ENCODE peak calls at places on chromosomes 1 and 21, in eight cellular contexts. X is NCI-H748 treated with DMSO at 0.1 percent for 48 hours; T is dermis microvascular lymphatic vessel endothelial cell; J is AG08396; Q is tibial nerve; O is activated naive CD4-positive, alpha-beta T cell treated with anti-CD3 and anti-CD28 coated beads, Interleukin-2, amount 10 ng/mL, durations not matched to agents 7 days and 5 days; C is Calu3; P is OCI-LY7. B is an unnamed sample.
A peak's percentile ranks its signal among the peaks of the same experiment; 100 is the strongest.

GRCh38 chr1:169110691-169111447 is 4.4 kb downstream of the ATP1B1 start:
- DNase-seq in X (no peak), P (no peak), J (no peak), Q (peak; percentile 20), O (no peak), C (peak; percentile 52), T (peak; percentile 9), B (no peak)

GRCh38 chr21:35438643-35439404 is 389.7 kb upstream of the RUNX1 start:
- DNase-seq in X (no peak), J (no peak), O (peak; percentile 43), P (no peak), Q (no peak), C (peak; percentile 59), T (no peak), B (no peak)

GRCh38 chr21:40793057-40793456 is 53.9 kb downstream of the DSCAM start:
- DNase-seq in Q (no peak), X (no peak), T (no peak), P (no peak), C (no peak), O (no peak), J (peak; percentile 35), B (no peak)

GRCh38 chr21:34640858-34641257 is 25.9 kb upstream of the RCAN1 start:
- DNase-seq in Q (no peak), J (peak; percentile 71), O (no peak), T (peak; percentile 10), X (no peak), C (no peak), P (no peak), B (no peak)

GRCh38 chr1:20483833-20484525 is 2.0 kb downstream of the CAMK2N1 start:
- DNase-seq in T (no peak), J (no peak), X (no peak), Q (no peak), P (no peak), O (no peak), C (no peak), B (peak; percentile 59)

GRCh38 chr1:15525043-15525958 is 1.3 kb upstream of the CASP9 start:
- DNase-seq in O (no peak), T (no peak), J (no peak), C (no peak), Q (peak; percentile 16), X (peak; percentile 94), P (peak; percentile 24), B (no peak)

GRCh38 chr1:223393275-223394214 is at the start of gene CCDC185:
- DNase-seq in C (peak; percentile 52), O (no peak), T (no peak), J (peak; percentile 39), X (no peak), Q (no peak), P (no peak), B (peak; percentile 39)

GRCh38 chr1:228794810-228795209 is 59.5 kb downstream of the RHOU start:
- DNase-seq in P (no peak), Q (no peak), T (no peak), J (no peak), C (no peak), X (no peak), O (peak; percentile 30), B (no peak)

GRCh38 chr1:19398309-19398760 is 86.2 kb downstream of the SLC66A1 start:
- DNase-seq in T (no peak), P (no peak), X (no peak), C (no peak), Q (no peak), J (peak; percentile 89), O (no peak), B (no peak)

GRCh38 chr1:193278968-193279367 is 92.6 kb upstream of the B3GALT2 start:
- DNase-seq in X (no peak), Q (no peak), P (no peak), J (no peak), O (no peak), T (no peak), C (no peak), B (no peak)

GRCh38 chr1:65310078-65310587 is 790 bp downstream of the DNAJC6 start:
- DNase-seq in T (no peak), Q (no peak), P (no peak), C (no peak), X (peak; percentile 61), J (no peak), O (no peak), B (peak; percentile 57)

GRCh38 chr1:87331319-87332269 is 2.9 kb downstream of the LMO4 start:
- DNase-seq in C (peak; percentile 81), O (peak; percentile 86), X (peak; percentile 75), P (no peak), J (peak; percentile 53), T (no peak), Q (peak; percentile 75), B (peak; percentile 66)

GRCh38 chr1:200379431-200379755 is 30.4 kb downstream of the ZNF281 start:
- DNase-seq in J (peak; percentile 58), P (no peak), Q (no peak), C (no peak), T (peak; percentile 18), X (no peak), O (no peak), B (no peak)

GRCh38 chr1:174018565-174018964 is 3.6 kb downstream of the RC3H1 start:
- DNase-seq in T (no peak), C (no peak), X (no peak), Q (no peak), O (no peak), J (no peak), P (no peak), B (no peak)

GRCh38 chr1:206812456-206812855 is 40.2 kb upstream of the IL10 start:
- DNase-seq in C (no peak), O (no peak), P (no peak), J (no peak), Q (no peak), T (no peak), X (no peak), B (no peak)

GRCh38 chr1:41957568-41957967 is 38.8 kb upstream of the HIVEP3 start:
- DNase-seq in X (no peak), P (no peak), O (no peak), C (no peak), T (no peak), J (no peak), Q (no peak), B (no peak)

GRCh38 chr1:164363980-164364379 is 195.0 kb upstream of the PBX1 start:
- DNase-seq in X (no peak), P (no peak), J (no peak), O (no peak), T (no peak), Q (no peak), C (no peak), B (no peak)

GRCh38 chr1:186626533-186626932 is 53.7 kb downstream of the PTGS2 start:
- DNase-seq in X (no peak), Q (no peak), O (no peak), T (peak; percentile 35), P (no peak), J (no peak), C (no peak), B (no peak)

GRCh38 chr1:7341145-7341900 is 429.8 kb upstream of the VAMP3 start:
- DNase-seq in T (no peak), O (no peak), C (no peak), P (no peak), Q (no peak), X (no peak), J (no peak), B (no peak)

GRCh38 chr1:171251042-171251740 is 2.9 kb downstream of the FMO1 start:
- DNase-seq in X (peak; percentile 69), T (no peak), Q (no peak), P (peak; percentile 55), O (peak; percentile 47), C (peak; percentile 15), J (no peak), B (no peak)

GRCh38 chr1:166350490-166350889 is 183.7 kb upstream of the FAM78B start:
- DNase-seq in O (no peak), C (no peak), P (no peak), T (no peak), Q (no peak), X (peak; percentile 67), J (no peak), B (no peak)

GRCh38 chr1:171852273-171852672 is 11.0 kb downstream of the DNM3 start:
- DNase-seq in C (no peak), T (no peak), Q (no peak), P (no peak), J (peak; percentile 45), O (no peak), X (no peak), B (no peak)

GRCh38 chr1:226046240-226046639 is 16.3 kb upstream of the H3-3A start:
- DNase-seq in O (no peak), P (no peak), Q (no peak), T (no peak), X (no peak), J (no peak), C (peak; percentile 50), B (no peak)

GRCh38 chr1:165383067-165383466 is 26.6 kb upstream of the LMX1A start:
- DNase-seq in J (peak; percentile 76), O (no peak), T (no peak), P (no peak), C (no peak), Q (peak; percentile 66), X (no peak), B (no peak)

GRCh38 chr21:17783816-17784598 is 35.1 kb downstream of the C21orf91 start:
- DNase-seq in C (no peak), P (peak; percentile 84), J (no peak), X (no peak), T (no peak), Q (no peak), O (peak; percentile 59), B (no peak)

GRCh38 chr1:74426208-74426932 is 86.0 kb downstream of the LRRC53 start:
- DNase-seq in J (no peak), P (no peak), T (no peak), Q (no peak), C (no peak), O (no peak), X (no peak), B (no peak)

GRCh38 chr21:31500071-31500470 is 156.0 kb upstream of the TIAM1 start:
- DNase-seq in T (no peak), J (no peak), O (no peak), C (no peak), P (no peak), Q (no peak), X (no peak), B (no peak)

GRCh38 chr1:54475357-54476230 is 69.4 kb upstream of the SSBP3 start:
- DNase-seq in X (no peak), Q (no peak), O (peak; percentile 77), J (no peak), P (no peak), T (no peak), C (no peak), B (no peak)

GRCh38 chr1:78553859-78554258 is 63.1 kb downstream of the PTGFR start:
- DNase-seq in X (no peak), C (peak; percentile 9), P (peak; percentile 5), Q (no peak), J (peak; percentile 8), T (no peak), O (no peak), B (no peak)